ENCODE peak calls at places on chromosomes 6 and 20, in four cellular contexts. One of them, this sample, is unnamed.
A peak's percentile ranks its signal among the peaks of the same experiment; 100 is the strongest.

GRCh38 chr6:138555294-138555988 is 56.1 kb upstream of the NHSL1 start:
- DNase-seq in stomach: no peak
- DNase-seq in GM12865: peak; percentile 9
- DNase-seq in HFFc6: peak; percentile 18
- DNase-seq in this sample: no peak

GRCh38 chr20:7180261-7181045 is 413.0 kb downstream of the BMP2 start:
- DNase-seq in stomach: no peak
- DNase-seq in HFFc6: no peak
- DNase-seq in GM12865: no peak
- DNase-seq in this sample: no peak

GRCh38 chr6:149334201-149334600 is 16.7 kb downstream of the TAB2 start:
- DNase-seq in HFFc6: peak; percentile 66
- DNase-seq in GM12865: no peak
- DNase-seq in stomach: no peak
- DNase-seq in this sample: no peak

GRCh38 chr6:3228046-3228671 is 706 bp upstream of the TUBB2B start:
- DNase-seq in stomach: no peak
- DNase-seq in HFFc6: no peak
- DNase-seq in GM12865: no peak
- DNase-seq in this sample: no peak

GRCh38 chr6:29834564-29835436 is 7.2 kb downstream of the HLA-G start:
- DNase-seq in stomach: peak; percentile 38
- DNase-seq in GM12865: peak; percentile 26
- DNase-seq in HFFc6: peak; percentile 15
- DNase-seq in this sample: peak; percentile 73

GRCh38 chr6:7313505-7314165 is 636 bp upstream of the SSR1 start:
- DNase-seq in GM12865: no peak
- DNase-seq in stomach: no peak
- DNase-seq in HFFc6: no peak
- DNase-seq in this sample: no peak

GRCh38 chr6:34349226-34349625 is 43.2 kb downstream of the NUDT3 start:
- DNase-seq in GM12865: no peak
- DNase-seq in stomach: no peak
- DNase-seq in HFFc6: no peak
- DNase-seq in this sample: no peak

GRCh38 chr20:49785851-49786174 is 26.8 kb upstream of the SLC9A8 start:
- DNase-seq in stomach: no peak
- DNase-seq in HFFc6: no peak
- DNase-seq in GM12865: peak; percentile 93
- DNase-seq in this sample: no peak

GRCh38 chr20:16661738-16662137 is 68.1 kb upstream of the SNRPB2 start:
- DNase-seq in HFFc6: no peak
- DNase-seq in GM12865: no peak
- DNase-seq in stomach: no peak
- DNase-seq in this sample: no peak

GRCh38 chr6:20197251-20197650 is 15.0 kb downstream of the MBOAT1 start:
- DNase-seq in GM12865: no peak
- DNase-seq in stomach: no peak
- DNase-seq in HFFc6: no peak
- DNase-seq in this sample: no peak

GRCh38 chr6:161232001-161232400 is 41.9 kb downstream of the AGPAT4 start:
- DNase-seq in stomach: no peak
- DNase-seq in HFFc6: no peak
- DNase-seq in GM12865: no peak
- DNase-seq in this sample: no peak

GRCh38 chr20:63465380-63466249 is 6.8 kb downstream of the KCNQ2 start:
- DNase-seq in stomach: no peak
- DNase-seq in GM12865: no peak
- DNase-seq in HFFc6: no peak
- DNase-seq in this sample: no peak

GRCh38 chr6:14068133-14068532 is 49.4 kb upstream of the CD83 start:
- DNase-seq in stomach: no peak
- DNase-seq in HFFc6: peak; percentile 81
- DNase-seq in GM12865: peak; percentile 38
- DNase-seq in this sample: peak; percentile 21

GRCh38 chr6:40999498-41000070 is 39.4 kb downstream of the UNC5CL start:
- DNase-seq in HFFc6: peak; percentile 13
- DNase-seq in GM12865: peak; percentile 47
- DNase-seq in stomach: peak; percentile 69
- DNase-seq in this sample: peak; percentile 62

GRCh38 chr6:136562211-136562610 is 12.0 kb upstream of the MAP7 start:
- DNase-seq in GM12865: no peak
- DNase-seq in HFFc6: no peak
- DNase-seq in stomach: no peak
- DNase-seq in this sample: no peak

GRCh38 chr6:110221738-110222137 is 41.5 kb downstream of the CDC40 start:
- DNase-seq in stomach: no peak
- DNase-seq in HFFc6: no peak
- DNase-seq in GM12865: no peak
- DNase-seq in this sample: no peak

GRCh38 chr6:110214338-110214737 is 34.1 kb downstream of the CDC40 start:
- DNase-seq in HFFc6: no peak
- DNase-seq in GM12865: no peak
- DNase-seq in stomach: no peak
- DNase-seq in this sample: no peak

GRCh38 chr6:110217255-110217654 is 37.0 kb downstream of the CDC40 start:
- DNase-seq in stomach: no peak
- DNase-seq in HFFc6: peak; percentile 54
- DNase-seq in GM12865: no peak
- DNase-seq in this sample: no peak

DNA sequence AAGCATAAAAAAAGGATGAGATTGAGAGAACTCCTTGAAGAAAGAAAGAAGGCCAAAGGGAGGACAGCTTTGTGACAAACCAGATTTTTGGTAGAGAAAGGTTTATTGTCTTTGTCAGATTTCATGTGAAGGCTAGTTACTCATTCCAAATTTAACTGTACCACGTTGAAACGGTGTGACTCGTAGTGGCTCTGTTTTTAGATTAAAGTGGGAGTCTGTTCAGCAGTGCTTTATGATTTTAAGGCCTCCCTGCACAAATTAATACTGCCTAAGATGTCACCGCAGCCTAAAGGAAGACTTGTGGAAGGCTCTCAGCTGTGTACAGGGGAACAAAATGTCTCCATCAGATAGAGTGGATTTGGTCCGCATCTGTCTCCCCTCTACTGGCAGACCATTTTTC is 35.9 kb downstream of the CDC40 start:
- DNase-seq in GM12865: no peak
- DNase-seq in HFFc6: peak; percentile 4
- DNase-seq in stomach: no peak
- DNase-seq in this sample: no peak
- TF ChIP-seq CTCF in GM12865: no peak
- TF ChIP-seq CTCF in HFFc6: no peak
- TF ChIP-seq CTCF in stomach: no peak
- TF ChIP-seq CTCF in this sample: no peak

GRCh38 chr20:14142171-14142570 is 146.9 kb downstream of the MACROD2 start:
- DNase-seq in HFFc6: no peak
- DNase-seq in stomach: peak; percentile 47
- DNase-seq in GM12865: peak; percentile 63
- DNase-seq in this sample: peak; percentile 43
- TF ChIP-seq CTCF in HFFc6: peak; percentile 47
- TF ChIP-seq CTCF in stomach: peak; percentile 37
- TF ChIP-seq CTCF in GM12865: peak; percentile 52
- TF ChIP-seq CTCF in this sample: no peak

DNA sequence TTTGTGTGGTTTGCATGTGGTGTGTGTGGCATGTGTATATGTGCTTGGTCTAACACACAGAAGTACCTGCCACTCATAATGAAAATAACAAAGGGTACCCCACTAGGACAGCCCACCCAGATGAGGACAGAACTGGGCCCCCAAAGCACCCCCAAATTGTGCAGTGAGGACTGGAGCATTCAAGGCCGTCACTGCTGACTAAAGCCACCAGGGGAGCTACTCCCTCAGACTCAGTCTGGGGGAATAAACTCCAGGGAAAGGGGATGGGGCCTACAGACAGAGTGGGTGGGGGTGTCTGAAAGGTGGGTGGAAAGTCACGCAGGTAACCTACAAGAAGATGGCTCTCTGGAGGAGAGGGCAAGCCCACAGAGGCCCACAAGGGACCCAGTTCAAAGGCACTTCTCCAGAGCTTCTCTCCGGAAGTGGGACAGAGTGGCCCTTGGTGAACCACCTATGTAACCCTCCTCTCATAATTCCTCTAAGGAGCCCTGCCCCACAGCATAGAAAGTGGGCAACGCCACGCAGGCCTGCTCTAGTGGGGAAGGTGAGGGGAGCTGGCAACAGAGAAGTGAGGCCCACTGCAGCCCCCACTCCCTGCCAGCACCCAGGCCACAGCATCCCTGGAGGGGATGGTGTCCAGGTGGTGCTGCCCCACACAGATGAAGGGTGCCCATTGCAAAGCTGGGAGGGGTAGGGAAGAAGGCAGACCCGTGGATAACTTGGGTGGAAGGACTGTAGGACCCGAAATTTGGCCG is 122.8 kb upstream of the MAFB start:
- DNase-seq in stomach: no peak
- DNase-seq in GM12865: no peak
- DNase-seq in HFFc6: no peak
- DNase-seq in this sample: no peak
- TF ChIP-seq CTCF in stomach: no peak
- TF ChIP-seq CTCF in GM12865: peak; percentile 5
- TF ChIP-seq CTCF in HFFc6: peak; percentile 19
- TF ChIP-seq CTCF in this sample: no peak

GRCh38 chr6:39451831-39452230 is 129.3 kb upstream of the KCNK16 start:
- DNase-seq in GM12865: peak; percentile 24
- DNase-seq in stomach: no peak
- DNase-seq in HFFc6: no peak
- DNase-seq in this sample: no peak
- TF ChIP-seq CTCF in GM12865: peak; percentile 63
- TF ChIP-seq CTCF in stomach: no peak
- TF ChIP-seq CTCF in HFFc6: peak; percentile 47
- TF ChIP-seq CTCF in this sample: peak; percentile 32

DNA sequence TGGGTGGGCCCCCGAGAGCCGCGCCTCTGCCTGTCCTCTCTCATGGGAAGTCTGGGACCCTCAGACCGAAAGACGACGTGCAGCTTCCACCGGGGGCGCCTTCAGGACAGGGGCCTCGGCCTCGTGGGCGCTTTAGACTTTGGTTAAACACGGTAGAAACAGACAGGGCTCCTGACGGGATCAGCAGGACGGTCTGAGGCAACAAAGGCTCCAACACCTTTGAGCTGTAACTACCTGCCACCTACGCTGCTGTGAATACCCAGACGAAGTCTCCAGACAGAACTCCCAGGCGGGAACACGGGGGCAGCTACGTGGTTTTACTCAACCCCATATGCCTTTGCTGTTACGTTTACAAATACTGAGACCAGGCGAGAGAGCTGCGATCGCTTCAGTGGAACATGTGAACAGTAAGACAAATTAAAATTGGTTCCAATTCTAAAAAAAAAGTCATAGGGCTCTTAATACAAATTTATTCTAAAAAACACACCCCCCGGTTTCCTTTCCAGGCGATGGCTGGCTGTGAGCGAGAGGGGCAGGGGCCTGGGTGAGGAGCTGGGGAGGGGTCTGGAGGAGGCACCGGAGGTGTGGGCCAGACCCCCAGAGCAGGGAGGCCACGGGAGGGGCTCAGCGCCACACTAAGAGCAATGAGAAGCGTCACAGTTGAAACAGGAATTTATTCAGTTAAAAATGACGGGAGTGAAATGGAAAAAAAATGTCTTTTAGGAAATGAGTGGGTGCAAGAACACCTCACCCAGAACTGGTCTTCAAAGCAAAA is 453.2 kb downstream of the QKI start:
- DNase-seq in GM12865: no peak
- DNase-seq in HFFc6: no peak
- DNase-seq in stomach: no peak
- DNase-seq in this sample: no peak
- TF ChIP-seq CTCF in GM12865: no peak
- TF ChIP-seq CTCF in HFFc6: no peak
- TF ChIP-seq CTCF in stomach: no peak
- TF ChIP-seq CTCF in this sample: no peak

GRCh38 chr6:150620244-150620643 is 20.6 kb downstream of the PLEKHG1 start:
- DNase-seq in GM12865: no peak
- DNase-seq in HFFc6: no peak
- DNase-seq in stomach: no peak
- DNase-seq in this sample: no peak

GRCh38 chr6:150615967-150616366 is 16.3 kb downstream of the PLEKHG1 start:
- DNase-seq in GM12865: no peak
- DNase-seq in stomach: no peak
- DNase-seq in HFFc6: no peak
- DNase-seq in this sample: no peak

GRCh38 chr6:150617496-150618460 is 18.1 kb downstream of the PLEKHG1 start:
- DNase-seq in HFFc6: no peak
- DNase-seq in GM12865: no peak
- DNase-seq in stomach: no peak
- DNase-seq in this sample: no peak

GRCh38 chr6:150616581-150616980 is 16.9 kb downstream of the PLEKHG1 start:
- DNase-seq in GM12865: no peak
- DNase-seq in stomach: no peak
- DNase-seq in HFFc6: no peak
- DNase-seq in this sample: no peak

GRCh38 chr6:150617062-150617461 is 17.4 kb downstream of the PLEKHG1 start:
- DNase-seq in HFFc6: no peak
- DNase-seq in GM12865: no peak
- DNase-seq in stomach: no peak
- DNase-seq in this sample: no peak
- TF ChIP-seq CTCF in HFFc6: no peak
- TF ChIP-seq CTCF in GM12865: no peak
- TF ChIP-seq CTCF in stomach: no peak
- TF ChIP-seq CTCF in this sample: no peak

DNA sequence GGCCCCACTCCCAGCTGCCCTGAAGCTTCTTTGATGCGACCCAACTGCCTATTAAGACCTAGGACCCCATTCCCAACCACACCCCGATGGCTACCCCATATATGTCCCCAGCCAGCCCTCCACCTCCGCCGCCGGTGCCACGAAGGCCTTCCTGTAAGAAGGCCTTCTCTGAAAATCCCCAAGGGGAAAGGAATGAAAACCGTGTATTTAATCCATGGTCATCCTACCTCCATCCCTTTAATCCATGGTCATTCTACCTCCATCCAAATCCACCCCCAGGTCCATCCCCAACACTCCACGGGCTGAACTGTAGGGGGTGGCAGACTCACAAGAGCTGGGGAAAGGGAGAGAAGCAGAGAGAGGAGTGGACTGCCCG is 545 bp upstream of the VSX1 start:
- DNase-seq in GM12865: no peak
- DNase-seq in HFFc6: no peak
- DNase-seq in stomach: no peak
- DNase-seq in this sample: no peak
- TF ChIP-seq CTCF in GM12865: no peak
- TF ChIP-seq CTCF in HFFc6: no peak
- TF ChIP-seq CTCF in stomach: no peak
- TF ChIP-seq CTCF in this sample: no peak

GRCh38 chr6:31888281-31889258 is 8.9 kb downstream of the EHMT2 start:
- DNase-seq in GM12865: peak; percentile 38
- DNase-seq in stomach: peak; percentile 51
- DNase-seq in HFFc6: no peak
- DNase-seq in this sample: peak; percentile 78
- TF ChIP-seq CTCF in GM12865: peak; percentile 79
- TF ChIP-seq CTCF in stomach: peak; percentile 18
- TF ChIP-seq CTCF in HFFc6: peak; percentile 89
- TF ChIP-seq CTCF in this sample: peak; percentile 94

DNA sequence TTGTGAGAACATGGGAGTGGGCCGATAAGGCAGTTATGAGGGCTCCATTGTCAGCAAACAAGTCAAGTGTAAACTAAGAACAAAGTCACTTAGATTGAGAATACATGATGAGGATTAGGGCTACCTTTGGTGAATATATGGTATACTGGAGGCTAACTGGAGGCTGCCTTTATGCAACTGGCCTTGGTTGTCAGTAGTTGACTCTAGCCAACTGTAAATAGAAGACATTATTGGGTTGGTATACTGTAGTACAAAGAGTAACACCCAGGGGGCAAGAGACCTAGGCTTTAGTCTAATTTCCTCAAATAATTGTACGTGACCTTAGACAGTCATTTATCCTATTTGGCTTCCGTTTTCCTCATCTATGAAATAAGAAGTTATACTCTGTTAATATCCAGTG is 235.2 kb downstream of the ARID1B start:
- DNase-seq in GM12865: no peak
- DNase-seq in stomach: no peak
- DNase-seq in HFFc6: no peak
- DNase-seq in this sample: no peak
- TF ChIP-seq CTCF in GM12865: no peak
- TF ChIP-seq CTCF in stomach: no peak
- TF ChIP-seq CTCF in HFFc6: no peak
- TF ChIP-seq CTCF in this sample: no peak

This sample was measured in Calu3.